ENCODE peak calls at places on chromosomes 16 and 17, in four cellular contexts. F, Z, B and O are unnamed samples.

GRCh38 chr17:5286846-5287245 is 4.8 kb downstream of the RABEP1 start:
- DNase-seq in Z (no peak), B (no peak), F (no peak), O (no peak)

GRCh38 chr17:80943346-80944145 is 48.1 kb upstream of the CHMP6 start:
- DNase-seq in Z (no peak), F (no peak), B (no peak), O (no peak)

GRCh38 chr16:27723711-27724490 is 174.0 kb downstream of the KATNIP start:
- DNase-seq in Z (no peak), F (no peak), B (no peak), O (no peak)

GRCh38 chr16:88951989-88952388 is 25.0 kb downstream of the CBFA2T3 start:
- DNase-seq in Z (no peak), B (no peak), F (no peak), O (no peak)

GRCh38 chr16:87946596-87947350 is 4.5 kb upstream of the BANP start:
- DNase-seq in B (no peak), F (no peak), Z (no peak), O (no peak)

GRCh38 chr17:73748521-73748920 is 104.3 kb upstream of the SDK2 start:
- DNase-seq in F (no peak), Z (no peak), B (no peak), O (no peak)

GRCh38 chr17:45942284-45942683 is 47.9 kb downstream of the MAPT start:
- DNase-seq in Z (no peak), B (no peak), F (no peak), O (no peak)

GRCh38 chr17:50290074-50290702 is 15.9 kb downstream of the TMEM92 start:
- DNase-seq in B (no peak), Z (peak), F (peak), O (no peak)

GRCh38 chr17:13153036-13153435 is 135.2 kb upstream of the ELAC2 start:
- DNase-seq in Z (no peak), B (no peak), F (no peak), O (no peak)

GRCh38 chr16:9465150-9465549 is 373.7 kb downstream of the HAPSTR1 start:
- DNase-seq in F (no peak), B (no peak), Z (no peak), O (no peak)

GRCh38 chr16:60452646-60453045 is 1583.6 kb downstream of the CDH8 start:
- DNase-seq in F (no peak), B (no peak), Z (no peak), O (no peak)

GRCh38 chr16:27432600-27432957 is 30.6 kb downstream of the IL21R start:
- DNase-seq in F (no peak), Z (no peak), B (no peak), O (no peak)

GRCh38 chr16:9723136-9723535 is 459.1 kb downstream of the GRIN2A start:
- DNase-seq in B (no peak), Z (no peak), F (no peak), O (no peak)

GRCh38 chr16:1825864-1826690 is 548 bp downstream of the HAGH start:
- DNase-seq in B (no peak), Z (peak), F (peak), O (peak)

GRCh38 chr17:82128287-82128686 is 30.3 kb upstream of the FASN start:
- DNase-seq in B (no peak), F (no peak), Z (no peak), O (no peak)

DNA sequence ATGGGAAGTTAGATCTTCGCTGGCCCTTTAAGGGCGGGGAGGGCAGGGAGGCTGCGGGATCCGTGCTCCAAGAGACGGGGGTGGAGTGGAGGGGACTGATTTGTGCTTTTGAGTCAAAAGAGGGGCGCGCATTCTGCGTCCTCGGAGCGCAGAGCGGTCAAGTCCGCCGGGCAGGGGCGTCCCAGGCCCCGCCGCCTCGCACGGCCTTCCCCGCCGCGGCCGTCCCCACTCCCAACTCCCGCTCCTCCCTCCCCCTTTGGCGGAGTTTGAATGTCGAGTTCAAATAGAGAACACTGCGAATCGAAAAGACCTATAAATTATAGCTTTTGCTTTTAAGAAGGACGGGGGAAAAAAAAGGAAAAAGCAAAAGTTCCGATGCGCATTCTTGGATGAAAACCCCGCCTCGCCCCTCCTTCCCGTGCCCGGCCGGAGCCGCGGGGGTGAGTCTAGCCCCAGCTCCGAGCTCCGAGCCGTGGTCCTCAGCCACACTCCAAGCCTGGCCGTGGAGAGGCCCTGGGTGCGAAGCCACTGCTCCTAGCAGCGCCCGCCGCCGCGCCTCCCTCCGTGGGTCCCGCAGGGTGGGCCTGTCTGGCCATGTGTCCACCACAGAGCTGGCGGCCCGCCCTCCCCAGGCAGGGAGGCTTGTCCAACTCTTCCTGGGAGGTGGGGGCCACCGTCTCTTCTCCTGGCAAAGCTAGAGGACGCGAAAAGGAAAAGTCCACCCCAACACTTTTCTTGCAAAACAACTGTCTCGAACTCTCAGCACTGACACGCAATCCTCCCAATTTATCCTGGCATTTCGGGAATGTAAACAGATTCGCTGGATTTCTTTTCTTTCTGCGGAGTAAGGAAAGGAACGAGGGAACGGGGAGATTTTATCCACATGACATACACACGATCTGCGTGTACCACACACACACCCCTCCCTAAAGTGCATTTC is 3.6 kb downstream of the CBX8 start:
- DNase-seq in Z (no peak), F (no peak), B (no peak), O (no peak)
- TF ChIP-seq POLR2AphosphoS5 in Z (no peak), F (no peak), B (no peak), O (no peak)

DNA sequence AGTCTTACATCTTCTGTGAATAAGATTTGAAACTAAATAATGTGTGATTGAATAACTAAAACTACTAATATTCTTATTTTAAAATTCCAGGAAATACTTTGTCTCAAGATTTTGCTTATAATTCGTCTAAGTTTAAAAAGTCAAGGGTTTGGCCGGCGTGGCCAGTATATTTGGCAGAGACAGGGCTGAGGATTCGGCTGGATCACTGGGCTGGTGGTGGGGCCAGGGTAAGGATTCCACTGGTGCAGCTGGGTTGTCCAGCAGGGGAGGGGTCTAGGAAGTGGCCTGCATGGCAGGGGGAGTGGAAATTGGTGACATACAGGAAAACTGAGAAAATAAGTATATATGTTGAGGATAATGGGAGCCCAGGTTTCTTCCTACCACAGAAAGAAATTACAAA is 75.7 kb downstream of the MYO1D start:
- DNase-seq in B (no peak), F (no peak), Z (no peak), O (no peak)
- TF ChIP-seq SPI1 in B (no peak), F (no peak), Z (no peak), O (no peak)

GRCh38 chr17:75456417-75457046 is at the start of gene TMEM94:
- DNase-seq in B (peak), Z (peak), F (peak), O (peak)

GRCh38 chr17:75455896-75456416 is 479 bp upstream of the TMEM94 start:
- DNase-seq in Z (no peak), B (no peak), F (no peak), O (no peak)

GRCh38 chr17:75459590-75460267 is 3.3 kb downstream of the TMEM94 start:
- DNase-seq in Z (no peak), F (peak), B (peak), O (no peak)

GRCh38 chr17:75459246-75459589 is 2.8 kb downstream of the TMEM94 start:
- DNase-seq in B (no peak), F (no peak), Z (no peak), O (no peak)

GRCh38 chr17:75457047-75457654 is 716 bp downstream of the TMEM94 start:
- DNase-seq in Z (peak), B (no peak), F (peak), O (no peak)
- TF ChIP-seq POLR2AphosphoS5 in Z (no peak), B (no peak), F (no peak), O (no peak)

DNA sequence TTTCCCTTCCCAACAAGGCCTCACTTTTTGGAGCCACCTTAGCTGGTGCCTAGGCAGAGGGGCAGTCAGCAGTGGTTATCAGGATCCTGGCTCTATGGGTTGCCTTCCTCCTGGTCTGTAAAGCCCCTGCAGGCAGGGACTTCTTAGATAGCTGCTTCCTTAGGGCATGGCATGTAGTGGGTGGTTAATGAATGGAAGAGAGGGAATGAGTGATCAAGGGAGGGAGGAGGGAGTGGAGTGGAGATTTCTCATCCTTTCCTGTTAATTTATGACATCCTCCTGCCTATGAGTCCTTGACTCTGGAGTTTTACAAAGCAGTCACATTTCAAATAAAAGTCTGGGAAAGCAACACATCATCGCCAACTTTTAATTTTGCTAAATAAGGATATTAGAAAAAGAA is 40.7 kb downstream of the SNX20 start:
- DNase-seq in F (no peak), B (no peak), Z (no peak), O (no peak)
- TF ChIP-seq SPI1 in F (no peak), B (no peak), Z (no peak), O (no peak)